ENCODE peak calls at places on chromosomes 2 and 18, in eight cellular contexts. C, U, X, Y, G, F, A and N are unnamed samples.

GRCh38 chr2:44582363-44583008 is 220.7 kb downstream of the CAMKMT start:
- DNase-seq in C (no peak), U (no peak), X (no peak), Y (no peak), G (no peak), F (no peak), A (no peak), N (no peak)

GRCh38 chr2:238942080-238942761 is 94.3 kb downstream of the TWIST2 start:
- DNase-seq in C (peak; percentile 15), U (no peak), X (no peak), Y (no peak), G (peak; percentile 86), F (no peak), A (no peak), N (no peak)

GRCh38 chr2:19178175-19178574 is 180.2 kb downstream of the OSR1 start:
- DNase-seq in C (no peak), U (no peak), X (no peak), Y (no peak), G (no peak), F (no peak), A (no peak), N (no peak)

GRCh38 chr2:225274751-225275150 is 124.8 kb upstream of the NYAP2 start:
- DNase-seq in C (no peak), U (no peak), X (peak; percentile 13), Y (no peak), G (no peak), F (no peak), A (no peak), N (no peak)

GRCh38 chr2:20666114-20666363 is 905 bp upstream of the GDF7 start:
- DNase-seq in C (no peak), U (no peak), X (no peak), Y (no peak), G (no peak), F (no peak), A (no peak), N (no peak)

GRCh38 chr2:123935405-123935804 is 89.7 kb upstream of the CNTNAP5 start:
- DNase-seq in C (no peak), U (no peak), X (peak; percentile 3), Y (no peak), G (no peak), F (no peak), A (no peak), N (no peak)

GRCh38 chr2:182542501-182543258 is 115.8 kb upstream of the PDE1A start:
- DNase-seq in C (no peak), U (no peak), X (no peak), Y (no peak), G (no peak), F (no peak), A (no peak), N (no peak)

GRCh38 chr2:215775106-215775505 is 238.2 kb downstream of the MREG start:
- DNase-seq in C (no peak), U (no peak), X (no peak), Y (no peak), G (no peak), F (no peak), A (no peak), N (no peak)

GRCh38 chr2:72134408-72134996 is 13.2 kb downstream of the CYP26B1 start:
- DNase-seq in C (no peak), U (peak; percentile 34), X (no peak), Y (no peak), G (no peak), F (no peak), A (no peak), N (no peak)

GRCh38 chr2:176774768-176775453 is 437.7 kb upstream of the HNRNPA3 start:
- DNase-seq in C (no peak), U (no peak), X (no peak), Y (no peak), G (no peak), F (no peak), A (no peak), N (no peak)

GRCh38 chr2:160862226-160862625 is 298.0 kb upstream of the TANK start:
- DNase-seq in C (no peak), U (no peak), X (no peak), Y (no peak), G (no peak), F (no peak), A (no peak), N (no peak)

GRCh38 chr2:30272286-30272685 is 41.0 kb downstream of the LBH start:
- DNase-seq in C (no peak), U (no peak), X (no peak), Y (no peak), G (no peak), F (no peak), A (no peak), N (no peak)

GRCh38 chr2:190514676-190515075 is 19.8 kb downstream of the NEMP2 start:
- DNase-seq in C (no peak), U (no peak), X (no peak), Y (no peak), G (no peak), F (no peak), A (no peak), N (no peak)

GRCh38 chr2:176001281-176001902 is 675 bp downstream of the LNPK start:
- DNase-seq in C (peak; percentile 62), U (peak; percentile 64), X (peak; percentile 22), Y (peak; percentile 18), G (no peak), F (peak; percentile 29), A (peak; percentile 35), N (peak; percentile 30)

GRCh38 chr2:148674063-148675020 is 29.8 kb downstream of the EPC2 start:
- DNase-seq in C (no peak), U (no peak), X (peak; percentile 44), Y (peak; percentile 68), G (no peak), F (no peak), A (no peak), N (no peak)

GRCh38 chr18:33946322-33946721 is 278.4 kb downstream of the NOL4 start:
- DNase-seq in C (no peak), U (no peak), X (no peak), Y (no peak), G (no peak), F (no peak), A (no peak), N (no peak)

GRCh38 chr2:120860579-120860922 is 124.9 kb downstream of the GLI2 start:
- DNase-seq in C (no peak), U (peak; percentile 40), X (no peak), Y (no peak), G (no peak), F (no peak), A (no peak), N (no peak)
- H3K4me1 ChIP-seq in C (no peaks in the 10 kb centered on the region), U (peaks cover 62% of the 10 kb centered on the region), X (peaks cover 41% of the 10 kb centered on the region), Y (peaks cover 18% of the 10 kb centered on the region), G (peaks cover 26% of the 10 kb centered on the region), F (peaks cover 19% of the 10 kb centered on the region), A (peaks cover 30% of the 10 kb centered on the region), N (peaks cover 12% of the 10 kb centered on the region)

DNA sequence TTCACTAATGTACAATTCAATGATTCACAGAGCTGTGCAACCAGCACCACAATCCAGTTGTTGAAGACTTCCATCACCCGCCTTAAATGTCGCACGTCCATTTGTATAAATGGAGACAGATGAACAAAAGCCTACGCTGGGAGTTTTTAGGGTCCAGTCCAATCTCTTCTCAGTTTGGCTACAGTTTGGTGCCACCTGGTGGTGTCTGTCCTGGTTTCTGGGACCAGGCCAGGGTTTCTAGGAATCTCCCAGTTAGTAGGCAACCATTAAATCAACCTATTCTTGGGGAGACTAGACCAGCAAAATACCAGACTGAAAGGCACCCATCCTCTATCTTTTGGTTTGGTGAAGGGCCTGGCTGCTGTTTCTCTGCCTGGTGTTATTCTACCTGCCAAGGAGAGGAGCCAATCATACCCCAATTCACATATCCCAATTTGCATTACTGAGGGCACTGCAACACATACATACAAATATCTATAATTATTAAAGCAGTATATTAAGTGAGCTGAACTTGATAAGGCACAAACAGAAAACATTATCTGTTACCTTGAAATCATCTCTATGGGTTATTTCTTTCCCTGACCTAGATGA is 3.2 kb upstream of the DDX1 start:
- DNase-seq in C (peak; percentile 26), U (no peak), X (peak; percentile 71), Y (peak; percentile 59), G (no peak), F (peak; percentile 61), A (peak; percentile 55), N (peak; percentile 49)
- TF ChIP-seq EP300 in C (no peak), U (no peak), X (no peak), Y (no peak), G (no peak), F (no peak), A (no peak), N (no peak)

GRCh38 chr2:32716598-32716997 is 88.7 kb downstream of the TTC27 start:
- DNase-seq in C (no peak), U (no peak), X (no peak), Y (no peak), G (no peak), F (no peak), A (no peak), N (no peak)
- H3K4me3 ChIP-seq in C (no peak overlapping the region), U (no peak overlapping the region), X (no peak overlapping the region), Y (no peak overlapping the region), G (no peak overlapping the region), F (no peak overlapping the region), A (no peak overlapping the region), N (no peak overlapping the region)

GRCh38 chr2:127096280-127096679 is 10.7 kb downstream of the BIN1 start:
- DNase-seq in C (no peak), U (no peak), X (no peak), Y (no peak), G (no peak), F (no peak), A (no peak), N (peak; percentile 21)

GRCh38 chr2:127095784-127096183 is 11.2 kb downstream of the BIN1 start:
- DNase-seq in C (no peak), U (no peak), X (no peak), Y (no peak), G (no peak), F (no peak), A (no peak), N (peak; percentile 23)

GRCh38 chr2:127097841-127098651 is 8.9 kb downstream of the BIN1 start:
- DNase-seq in C (no peak), U (no peak), X (no peak), Y (no peak), G (no peak), F (no peak), A (no peak), N (no peak)

GRCh38 chr2:127097471-127097765 is 9.5 kb downstream of the BIN1 start:
- DNase-seq in C (no peak), U (no peak), X (no peak), Y (no peak), G (no peak), F (no peak), A (no peak), N (no peak)

GRCh38 chr2:127096718-127097470 is 10.1 kb downstream of the BIN1 start:
- DNase-seq in C (no peak), U (no peak), X (no peak), Y (no peak), G (no peak), F (peak; percentile 65), A (no peak), N (peak; percentile 31)
- H3K4me1 ChIP-seq in C (peaks cover 21% of the 10 kb centered on the region), U (peaks cover 43% of the 10 kb centered on the region), X (peaks cover 69% of the 10 kb centered on the region), Y (no peaks in the 10 kb centered on the region), G (peaks cover 59% of the 10 kb centered on the region), F (peaks cover 95% of the 10 kb centered on the region), A (peaks cover 90% of the 10 kb centered on the region), N (peaks cover 12% of the 10 kb centered on the region)

DNA sequence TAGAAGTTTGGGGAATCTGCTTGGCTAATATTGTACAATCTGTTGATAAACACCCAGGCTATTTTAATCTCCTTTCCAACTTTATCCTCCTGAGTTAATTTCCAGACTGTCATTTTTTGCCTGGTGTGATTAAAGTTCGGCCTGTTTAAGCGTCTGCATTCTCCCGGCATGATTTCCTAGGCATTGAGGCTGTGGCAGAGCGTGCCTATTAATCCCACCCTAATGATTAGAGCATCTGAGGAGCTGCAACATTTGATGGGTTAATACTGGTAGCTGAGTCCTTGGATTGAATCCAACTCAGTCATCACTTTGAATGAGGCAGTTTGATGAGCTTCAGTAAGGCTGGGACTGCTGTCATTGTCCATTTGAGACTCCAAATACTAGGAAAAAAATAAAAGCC is 882.5 kb downstream of the SLC4A3 start:
- DNase-seq in C (no peak), U (no peak), X (no peak), Y (no peak), G (no peak), F (no peak), A (no peak), N (no peak)
- TF ChIP-seq EP300 in C (no peak), U (no peak), X (no peak), Y (no peak), G (no peak), F (no peak), A (no peak), N (no peak)